ENCODE peak calls at places on chromosomes 5 and 9, in ten cellular contexts. G, H, X, D, L, T, K, S, V and W are unnamed samples.

GRCh38 chr9:7209051-7209450 is 451.3 kb downstream of the KDM4C start:
- DNase-seq in G (no peak), H (no peak), X (no peak), D (no peak), L (no peak), T (no peak), K (no peak), S (no peak), V (no peak), W (no peak)

GRCh38 chr9:6777218-6777902 is 19.6 kb downstream of the KDM4C start:
- DNase-seq in G (no peak), H (no peak), X (no peak), D (peak), L (no peak), T (no peak), K (no peak), S (no peak), V (no peak), W (no peak)

GRCh38 chr5:38607930-38608545 is 51.6 kb upstream of the LIFR start:
- DNase-seq in G (no peak), H (no peak), X (peak), D (no peak), L (no peak), T (no peak), K (peak), S (no peak), V (no peak), W (peak)

GRCh38 chr5:171629221-171630005 is 156.2 kb upstream of the SMIM23 start:
- DNase-seq in G (no peak), H (no peak), X (no peak), D (no peak), L (peak), T (no peak), K (peak), S (no peak), V (no peak), W (no peak)

GRCh38 chr5:167684251-167684650 is 607.2 kb upstream of the WWC1 start:
- DNase-seq in G (no peak), H (no peak), X (no peak), D (no peak), L (no peak), T (peak), K (no peak), S (no peak), V (no peak), W (no peak)

GRCh38 chr9:27726244-27727141 is 153.2 kb upstream of the C9orf72 start:
- DNase-seq in G (peak), H (no peak), X (peak), D (peak), L (peak), T (peak), K (peak), S (no peak), V (peak), W (peak)

GRCh38 chr9:80191108-80191507 is 619.3 kb downstream of the TLE4 start:
- DNase-seq in G (no peak), H (no peak), X (no peak), D (no peak), L (no peak), T (no peak), K (no peak), S (no peak), V (no peak), W (no peak)

GRCh38 chr5:122465994-122466393 is 154.0 kb downstream of the SNCAIP start:
- DNase-seq in G (no peak), H (no peak), X (no peak), D (no peak), L (no peak), T (no peak), K (no peak), S (no peak), V (no peak), W (no peak)

GRCh38 chr9:89787595-89787994 is 182.8 kb downstream of the GADD45G start:
- DNase-seq in G (no peak), H (no peak), X (no peak), D (no peak), L (no peak), T (no peak), K (no peak), S (no peak), V (no peak), W (no peak)

GRCh38 chr5:1746371-1747078 is 53.1 kb downstream of the MRPL36 start:
- DNase-seq in G (no peak), H (no peak), X (no peak), D (no peak), L (no peak), T (no peak), K (peak), S (no peak), V (no peak), W (no peak)

GRCh38 chr9:93808115-93809029 is 146.8 kb downstream of the BARX1 start:
- DNase-seq in G (no peak), H (no peak), X (no peak), D (no peak), L (no peak), T (no peak), K (no peak), S (no peak), V (no peak), W (no peak)

GRCh38 chr5:38011641-38012188 is 171.9 kb upstream of the GDNF start:
- DNase-seq in G (no peak), H (no peak), X (no peak), D (no peak), L (no peak), T (no peak), K (no peak), S (no peak), V (no peak), W (no peak)

GRCh38 chr5:124372457-124372856 is 374.0 kb downstream of the ZNF608 start:
- DNase-seq in G (no peak), H (no peak), X (no peak), D (no peak), L (no peak), T (no peak), K (no peak), S (no peak), V (no peak), W (no peak)

GRCh38 chr5:52983731-52984620 is 5.2 kb upstream of the ITGA2 start:
- DNase-seq in G (no peak), H (no peak), X (no peak), D (no peak), L (no peak), T (peak), K (no peak), S (no peak), V (no peak), W (no peak)

GRCh38 chr5:139633295-139634027 is 14.7 kb upstream of the CXXC5 start:
- DNase-seq in G (peak), H (peak), X (peak), D (peak), L (peak), T (peak), K (peak), S (no peak), V (peak), W (peak)

GRCh38 chr9:93089024-93089423 is 7.0 kb upstream of the CARD19 start:
- DNase-seq in G (no peak), H (no peak), X (no peak), D (no peak), L (no peak), T (no peak), K (no peak), S (no peak), V (no peak), W (no peak)

GRCh38 chr9:1362845-1363244 is 312.7 kb downstream of the DMRT2 start:
- DNase-seq in G (no peak), H (no peak), X (no peak), D (no peak), L (no peak), T (no peak), K (no peak), S (no peak), V (no peak), W (no peak)

GRCh38 chr5:141662028-141662427 is 10.8 kb upstream of the FCHSD1 start:
- DNase-seq in G (no peak), H (no peak), X (no peak), D (no peak), L (no peak), T (no peak), K (no peak), S (no peak), V (no peak), W (no peak)

GRCh38 chr9:130905125-130905901 is 8.7 kb upstream of the QRFP start:
- DNase-seq in G (no peak), H (no peak), X (no peak), D (no peak), L (no peak), T (no peak), K (no peak), S (no peak), V (no peak), W (no peak)

GRCh38 chr5:80408475-80408875 is 611 bp downstream of the ZFYVE16 start:
- DNase-seq in G (no peak), H (no peak), X (peak), D (no peak), L (peak), T (peak), K (peak), S (peak), V (peak), W (peak)

GRCh38 chr9:121372563-121373400 is 2.7 kb upstream of the STOM start:
- DNase-seq in G (no peak), H (no peak), X (no peak), D (no peak), L (no peak), T (no peak), K (peak), S (no peak), V (no peak), W (peak)

GRCh38 chr9:105205787-105206511 is 38.5 kb upstream of the SLC44A1 start:
- DNase-seq in G (no peak), H (no peak), X (peak), D (no peak), L (no peak), T (no peak), K (no peak), S (no peak), V (no peak), W (peak)

GRCh38 chr9:68515304-68516017 is 25.2 kb downstream of the TMEM252 start:
- DNase-seq in G (no peak), H (no peak), X (no peak), D (no peak), L (no peak), T (no peak), K (no peak), S (no peak), V (no peak), W (peak)

GRCh38 chr5:38446029-38446522 is 110.4 kb downstream of the LIFR start:
- DNase-seq in G (no peak), H (no peak), X (no peak), D (no peak), L (no peak), T (no peak), K (no peak), S (no peak), V (no peak), W (no peak)

GRCh38 chr9:133490201-133490681 is 11.3 kb upstream of the SLC2A6 start:
- DNase-seq in G (no peak), H (peak), X (no peak), D (no peak), L (no peak), T (no peak), K (peak), S (no peak), V (no peak), W (no peak)

GRCh38 chr9:134474656-134475050 is 148.4 kb downstream of the RXRA start:
- DNase-seq in G (no peak), H (peak), X (no peak), D (no peak), L (no peak), T (no peak), K (no peak), S (no peak), V (no peak), W (no peak)

GRCh38 chr5:86971034-86971511 is 296.6 kb upstream of the RASA1 start:
- DNase-seq in G (no peak), H (no peak), X (no peak), D (no peak), L (peak), T (peak), K (peak), S (no peak), V (no peak), W (no peak)

GRCh38 chr5:124289122-124289521 is 457.3 kb downstream of the ZNF608 start:
- DNase-seq in G (no peak), H (no peak), X (peak), D (no peak), L (no peak), T (no peak), K (peak), S (no peak), V (no peak), W (no peak)

GRCh38 chr5:40838076-40838475 is 3.1 kb upstream of the RPL37 start:
- DNase-seq in G (no peak), H (no peak), X (no peak), D (no peak), L (no peak), T (no peak), K (no peak), S (no peak), V (no peak), W (no peak)

GRCh38 chr5:178083942-178084341 is 29.4 kb upstream of the N4BP3 start:
- DNase-seq in G (no peak), H (no peak), X (no peak), D (no peak), L (no peak), T (no peak), K (no peak), S (no peak), V (no peak), W (no peak)